ENCODE peak calls at places on chromosomes 4 and X, in six cellular contexts. C, O, S, Z, K and Y are unnamed samples.
A peak's percentile ranks its signal among the peaks of the same experiment; 100 is the strongest.

GRCh38 chr4:187176261-187176910 is 452.7 kb upstream of the FAT1 start:
- DNase-seq in C (no peak), O (no peak), S (no peak), Z (no peak), K (no peak), Y (no peak)

GRCh38 chrX:70504772-70505450 is 60.3 kb downstream of the DLG3 start:
- DNase-seq in C (no peak), O (peak; percentile 16), S (peak; percentile 12), Z (no peak), K (no peak), Y (no peak)

GRCh38 chr4:179536694-179537093 is 2094.5 kb upstream of the AGA start:
- DNase-seq in C (no peak), O (no peak), S (no peak), Z (no peak), K (peak; percentile 43), Y (no peak)

GRCh38 chr4:72525938-72526337 is 43.1 kb downstream of the ADAMTS3 start:
- DNase-seq in C (peak; percentile 83), O (no peak), S (no peak), Z (peak; percentile 40), K (no peak), Y (peak; percentile 20)

GRCh38 chrX:97547873-97548578 is 664.3 kb downstream of the RPA4 start:
- DNase-seq in C (peak; percentile 13), O (no peak), S (no peak), Z (peak; percentile 52), K (no peak), Y (no peak)

GRCh38 chr4:23084559-23085248 is 392.0 kb downstream of the GBA3 start:
- DNase-seq in C (no peak), O (no peak), S (no peak), Z (peak; percentile 9), K (no peak), Y (no peak)

GRCh38 chrX:96564595-96564994 is 120.0 kb upstream of the DIAPH2 start:
- DNase-seq in C (no peak), O (no peak), S (no peak), Z (no peak), K (no peak), Y (no peak)

GRCh38 chrX:24506082-24506481 is 41.0 kb downstream of the PDK3 start:
- DNase-seq in C (peak; percentile 17), O (peak; percentile 25), S (no peak), Z (peak; percentile 2), K (no peak), Y (no peak)

GRCh38 chrX:148905376-148905775 is 405.0 kb downstream of the AFF2 start:
- DNase-seq in C (no peak), O (no peak), S (no peak), Z (no peak), K (no peak), Y (no peak)

GRCh38 chr4:154928640-154929257 is 147.7 kb downstream of the RBM46 start:
- DNase-seq in C (peak; percentile 81), O (no peak), S (no peak), Z (peak; percentile 1), K (peak; percentile 72), Y (peak; percentile 29)

GRCh38 chrX:13287816-13288215 is 32.0 kb downstream of the ATXN3L start:
- DNase-seq in C (peak; percentile 69), O (no peak), S (no peak), Z (peak; percentile 41), K (no peak), Y (no peak)

GRCh38 chrX:10033360-10034007 is 66.3 kb downstream of the CLDN34 start:
- DNase-seq in C (no peak), O (no peak), S (no peak), Z (no peak), K (no peak), Y (no peak)

GRCh38 chrX:121307441-121307840 is 260.0 kb downstream of the GLUD2 start:
- DNase-seq in C (peak; percentile 6), O (peak; percentile 10), S (peak; percentile 10), Z (no peak), K (no peak), Y (no peak)

GRCh38 chr4:7394681-7395451 is 39.9 kb downstream of the PSAPL1 start:
- DNase-seq in C (no peak), O (no peak), S (no peak), Z (no peak), K (peak; percentile 26), Y (no peak)

GRCh38 chr4:110106946-110107325 is 91.5 kb downstream of the ELOVL6 start:
- DNase-seq in C (peak; percentile 49), O (peak; percentile 22), S (peak; percentile 19), Z (peak; percentile 32), K (no peak), Y (no peak)

GRCh38 chr4:29423836-29424721 is 1296.1 kb upstream of the PCDH7 start:
- DNase-seq in C (peak; percentile 51), O (no peak), S (no peak), Z (peak; percentile 92), K (no peak), Y (peak; percentile 68)

GRCh38 chr4:33067221-33067620 is 2347.1 kb downstream of the PCDH7 start:
- DNase-seq in C (no peak), O (no peak), S (no peak), Z (no peak), K (no peak), Y (no peak)

GRCh38 chr4:854356-854755 is 28.4 kb upstream of the CPLX1 start:
- DNase-seq in C (no peak), O (no peak), S (no peak), Z (no peak), K (no peak), Y (no peak)

GRCh38 chr4:155758500-155759371 is at the start of gene GUCY1B1:
- DNase-seq in C (peak; percentile 87), O (peak; percentile 95), S (peak; percentile 97), Z (peak; percentile 94), K (peak; percentile 97), Y (peak; percentile 82)

GRCh38 chr4:185244763-185245162 is 35.4 kb downstream of the SNX25 start:
- DNase-seq in C (no peak), O (no peak), S (no peak), Z (no peak), K (no peak), Y (no peak)

GRCh38 chr4:105135746-105136145 is 10.9 kb upstream of the TET2 start:
- DNase-seq in C (peak; percentile 43), O (no peak), S (no peak), Z (no peak), K (no peak), Y (no peak)

GRCh38 chr4:93237526-93237925 is 591.0 kb upstream of the ATOH1 start:
- DNase-seq in C (no peak), O (no peak), S (no peak), Z (no peak), K (no peak), Y (no peak)

GRCh38 chrX:28391528-28391927 is 195.7 kb upstream of the IL1RAPL1 start:
- DNase-seq in C (no peak), O (no peak), S (no peak), Z (peak; percentile 39), K (no peak), Y (no peak)

GRCh38 chr4:86934772-86935498 is at the start of gene AFF1:
- DNase-seq in C (peak; percentile 81), O (peak; percentile 95), S (peak; percentile 91), Z (peak; percentile 71), K (peak; percentile 98), Y (no peak)

DNA sequence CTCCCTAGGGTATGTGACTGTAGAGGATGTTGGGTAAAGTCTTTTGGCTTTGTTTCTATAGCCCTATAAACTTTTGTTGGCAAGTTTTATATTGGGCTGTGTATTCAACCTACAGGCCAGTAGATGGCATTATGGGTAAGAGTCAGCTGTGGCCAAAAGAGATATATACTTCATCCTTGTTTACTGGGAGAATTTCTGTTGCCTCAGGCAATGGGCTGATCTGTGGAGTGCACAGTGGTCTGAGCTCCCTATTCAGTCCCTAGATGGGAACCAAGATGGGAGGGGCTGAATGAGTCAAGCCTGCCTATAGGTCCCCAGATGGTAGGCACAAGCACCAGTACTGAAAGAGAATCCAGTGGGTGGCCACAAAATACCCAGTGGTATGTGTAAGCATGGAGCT is 580.6 kb downstream of the EPHA5 start:
- DNase-seq in C (peak; percentile 10), O (no peak), S (no peak), Z (peak; percentile 13), K (no peak), Y (no peak)
- TF ChIP-seq CTCF in C (peak; percentile 10), O (no peak), S (no peak), Z (peak; percentile 52), K (peak; percentile 61), Y (peak; percentile 8)

DNA sequence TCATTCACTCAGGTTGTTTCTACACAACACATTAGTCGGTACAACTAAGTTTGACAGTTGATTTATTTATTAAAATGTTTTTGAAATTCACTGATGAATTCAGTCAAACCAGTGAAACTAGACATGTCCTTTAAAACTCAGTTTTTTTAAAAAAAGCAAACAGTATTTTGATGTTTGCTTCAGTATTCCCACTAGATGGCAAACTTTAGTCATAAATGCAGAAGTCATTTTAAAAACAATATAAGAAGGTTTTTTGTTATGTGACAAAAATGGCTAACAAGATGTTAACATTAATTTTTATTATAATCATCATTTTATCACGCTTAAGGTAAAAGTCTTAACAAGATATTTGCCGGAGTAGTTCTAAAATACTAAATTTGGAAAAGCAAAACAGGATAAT is 1337.8 kb upstream of the DIAPH2 start:
- DNase-seq in C (peak; percentile 38), O (no peak), S (no peak), Z (no peak), K (no peak), Y (no peak)
- TF ChIP-seq CTCF in C (peak; percentile 23), O (no peak), S (peak; percentile 7), Z (no peak), K (peak; percentile 71), Y (no peak)

DNA sequence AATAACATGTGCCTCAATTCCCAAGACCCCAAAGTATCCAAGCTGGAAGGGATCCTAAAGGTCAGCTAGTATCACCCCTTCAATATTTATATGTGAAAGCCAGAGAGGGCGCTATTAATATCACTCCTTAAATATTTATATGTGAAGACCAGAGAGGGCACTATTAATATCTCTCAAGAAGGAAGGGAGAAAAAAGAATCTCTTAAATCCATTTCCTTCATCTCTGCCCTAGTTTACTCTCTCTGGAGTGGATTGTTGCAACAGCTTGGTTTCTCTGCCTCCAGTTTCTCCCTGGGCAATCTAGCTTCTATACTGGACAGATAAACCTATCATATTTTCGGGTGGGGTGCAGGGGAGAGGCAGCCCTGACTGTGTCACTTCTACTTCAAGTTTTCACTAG is 31.6 kb upstream of the MSN start:
- DNase-seq in C (no peak), O (no peak), S (no peak), Z (no peak), K (no peak), Y (no peak)
- TF ChIP-seq CTCF in C (no peak), O (no peak), S (no peak), Z (no peak), K (no peak), Y (no peak)

DNA sequence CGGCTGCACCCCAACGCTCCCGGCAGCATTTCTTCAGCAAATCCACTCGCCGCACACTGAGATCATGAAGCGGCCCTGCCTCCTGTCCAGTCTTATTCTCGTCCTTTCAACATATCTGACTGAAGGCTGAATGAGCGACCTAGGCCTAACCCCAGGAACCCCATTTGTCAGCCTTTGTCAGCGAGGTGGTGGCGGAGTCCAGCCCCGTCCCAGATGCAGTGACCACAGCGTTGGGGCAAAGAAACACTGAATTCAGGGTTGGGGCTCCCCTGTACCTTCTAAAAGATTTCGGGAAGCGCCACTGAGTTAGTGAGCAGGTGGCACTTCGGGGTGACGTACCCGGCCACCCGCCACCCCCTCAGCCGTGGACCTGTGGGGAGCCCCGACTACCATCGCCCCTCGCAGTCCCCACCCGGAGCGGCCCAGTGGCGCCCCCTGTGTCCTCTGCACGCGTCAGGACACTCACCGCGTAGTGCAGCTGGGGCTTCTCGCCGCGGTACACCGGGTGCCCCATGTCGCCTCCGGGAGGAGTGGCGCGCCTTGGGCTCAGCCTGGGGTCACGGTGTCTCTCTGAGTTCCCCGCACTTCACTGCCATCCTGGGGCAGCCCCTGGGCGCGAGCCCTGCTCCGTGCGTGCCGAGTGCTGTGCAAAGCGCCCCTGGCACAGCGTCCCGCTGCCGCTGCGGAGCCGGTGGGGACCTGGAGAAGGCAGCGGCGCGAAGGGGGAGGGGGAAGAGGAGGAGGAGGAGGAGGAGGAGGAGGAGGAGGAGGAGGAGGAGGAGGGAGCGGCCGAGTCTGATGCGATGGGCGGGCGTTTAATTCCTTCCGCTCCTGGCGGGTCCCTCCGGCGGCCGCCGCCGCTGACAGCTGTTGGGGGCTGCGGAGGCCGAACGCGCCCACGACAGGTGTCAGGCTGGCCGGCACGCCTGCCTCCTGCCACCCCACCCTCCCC is 134.1 kb downstream of the AMELX start:
- DNase-seq in C (peak; percentile 23), O (peak; percentile 43), S (peak; percentile 26), Z (no peak), K (peak; percentile 74), Y (no peak)
- TF ChIP-seq CTCF in C (peak; percentile 47), O (no peak), S (peak; percentile 21), Z (peak; percentile 64), K (peak; percentile 70), Y (peak; percentile 54)